ENCODE peak calls at places on chromosomes 7 and 10, in eight cellular contexts. One of them, this sample, is unnamed.

GRCh38 chr7:91846436-91846835 is 34.1 kb downstream of the MTERF1 start:
- DNase-seq in cardiac fibroblast: peak
- DNase-seq in bronchial epithelial cell: no peak
- DNase-seq in astrocyte: peak
- DNase-seq in A549: no peak
- DNase-seq in psoas muscle: no peak
- DNase-seq in fibroblast of lung: no peak
- DNase-seq in GM12865: no peak
- DNase-seq in this sample: peak

GRCh38 chr10:129548534-129549130 is 81.6 kb downstream of the MGMT start:
- DNase-seq in cardiac fibroblast: no peak
- DNase-seq in fibroblast of lung: no peak
- DNase-seq in A549: no peak
- DNase-seq in bronchial epithelial cell: no peak
- DNase-seq in GM12865: no peak
- DNase-seq in astrocyte: no peak
- DNase-seq in psoas muscle: no peak
- DNase-seq in this sample: no peak

GRCh38 chr7:80770061-80770460 is 131.6 kb downstream of the CD36 start:
- DNase-seq in fibroblast of lung: no peak
- DNase-seq in astrocyte: no peak
- DNase-seq in psoas muscle: no peak
- DNase-seq in GM12865: no peak
- DNase-seq in bronchial epithelial cell: no peak
- DNase-seq in A549: no peak
- DNase-seq in cardiac fibroblast: no peak
- DNase-seq in this sample: no peak

GRCh38 chr7:148348466-148348865 is 242.1 kb upstream of the C7orf33 start:
- DNase-seq in psoas muscle: no peak
- DNase-seq in A549: no peak
- DNase-seq in bronchial epithelial cell: no peak
- DNase-seq in cardiac fibroblast: no peak
- DNase-seq in fibroblast of lung: no peak
- DNase-seq in astrocyte: no peak
- DNase-seq in GM12865: no peak
- DNase-seq in this sample: no peak

GRCh38 chr10:32004161-32004591 is 52.0 kb downstream of the KIF5B start:
- DNase-seq in psoas muscle: peak
- DNase-seq in cardiac fibroblast: no peak
- DNase-seq in fibroblast of lung: peak
- DNase-seq in bronchial epithelial cell: no peak
- DNase-seq in GM12865: no peak
- DNase-seq in astrocyte: no peak
- DNase-seq in A549: no peak
- DNase-seq in this sample: no peak

GRCh38 chr10:117264776-117265175 is 23.9 kb downstream of the SLC18A2 start:
- DNase-seq in A549: no peak
- DNase-seq in fibroblast of lung: no peak
- DNase-seq in astrocyte: no peak
- DNase-seq in cardiac fibroblast: no peak
- DNase-seq in bronchial epithelial cell: no peak
- DNase-seq in GM12865: no peak
- DNase-seq in psoas muscle: no peak
- DNase-seq in this sample: no peak

GRCh38 chr7:28272461-28272877 is 91.9 kb upstream of the JAZF1 start:
- DNase-seq in bronchial epithelial cell: peak
- DNase-seq in A549: peak
- DNase-seq in psoas muscle: peak
- DNase-seq in astrocyte: peak
- DNase-seq in cardiac fibroblast: peak
- DNase-seq in GM12865: peak
- DNase-seq in fibroblast of lung: peak
- DNase-seq in this sample: peak

GRCh38 chr10:16854623-16855022 is 37.4 kb upstream of the RSU1 start:
- DNase-seq in GM12865: no peak
- DNase-seq in fibroblast of lung: peak
- DNase-seq in psoas muscle: no peak
- DNase-seq in A549: no peak
- DNase-seq in cardiac fibroblast: peak
- DNase-seq in bronchial epithelial cell: peak
- DNase-seq in astrocyte: peak
- DNase-seq in this sample: peak

GRCh38 chr7:23469961-23470250 is 385 bp downstream of the IGF2BP3 start:
- DNase-seq in A549: no peak
- DNase-seq in psoas muscle: no peak
- DNase-seq in astrocyte: no peak
- DNase-seq in bronchial epithelial cell: no peak
- DNase-seq in GM12865: no peak
- DNase-seq in fibroblast of lung: no peak
- DNase-seq in cardiac fibroblast: no peak
- DNase-seq in this sample: no peak

GRCh38 chr10:67017218-67017617 is 91.4 kb downstream of the LRRTM3 start:
- DNase-seq in A549: no peak
- DNase-seq in bronchial epithelial cell: no peak
- DNase-seq in astrocyte: peak
- DNase-seq in cardiac fibroblast: no peak
- DNase-seq in fibroblast of lung: no peak
- DNase-seq in psoas muscle: no peak
- DNase-seq in GM12865: no peak
- DNase-seq in this sample: no peak

DNA sequence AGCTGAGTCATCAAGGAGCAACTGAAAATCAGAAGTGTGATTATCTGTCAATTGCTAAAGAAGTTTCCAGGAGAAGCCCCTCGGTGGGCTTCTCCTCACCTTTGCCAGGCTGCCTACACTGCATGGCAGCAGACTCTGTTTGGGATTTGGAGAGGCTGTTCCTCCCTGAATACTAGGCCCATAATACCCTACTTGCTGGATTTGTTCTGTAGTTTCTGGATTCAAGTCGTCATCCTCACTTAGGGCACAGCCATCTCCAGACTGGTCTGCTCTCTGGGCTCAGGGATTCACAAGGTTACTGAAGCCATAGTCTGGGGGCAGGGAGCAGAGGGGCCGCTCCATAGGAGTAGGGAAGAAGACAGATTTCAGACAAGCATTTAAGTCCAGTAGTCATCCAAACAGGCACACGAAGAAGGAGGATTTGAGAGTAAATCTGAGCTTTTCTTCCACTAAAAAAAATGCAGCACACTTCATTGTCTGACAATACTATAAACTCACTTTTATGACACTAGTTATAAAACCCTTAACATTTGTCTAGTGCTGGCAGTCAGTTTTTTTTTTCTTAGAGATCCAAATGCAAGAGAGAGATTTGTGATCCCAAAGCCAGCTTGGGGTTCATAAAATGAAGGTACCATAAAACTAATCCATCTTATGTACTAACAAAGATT is 723.3 kb downstream of the GRID1 start:
- DNase-seq in GM12865: no peak
- DNase-seq in astrocyte: no peak
- DNase-seq in bronchial epithelial cell: no peak
- DNase-seq in A549: no peak
- DNase-seq in psoas muscle: no peak
- DNase-seq in cardiac fibroblast: no peak
- DNase-seq in fibroblast of lung: no peak
- DNase-seq in this sample: no peak
- TF ChIP-seq CTCF in GM12865: no peak
- TF ChIP-seq CTCF in astrocyte: no peak
- TF ChIP-seq CTCF in bronchial epithelial cell: no peak
- TF ChIP-seq CTCF in A549: no peak
- TF ChIP-seq CTCF in psoas muscle: no peak
- TF ChIP-seq CTCF in cardiac fibroblast: no peak
- TF ChIP-seq CTCF in fibroblast of lung: no peak
- TF ChIP-seq CTCF in this sample: no peak

GRCh38 chr10:13706175-13706574 is 119.4 kb downstream of the PRPF18 start:
- DNase-seq in fibroblast of lung: no peak
- DNase-seq in cardiac fibroblast: no peak
- DNase-seq in bronchial epithelial cell: no peak
- DNase-seq in GM12865: no peak
- DNase-seq in A549: no peak
- DNase-seq in psoas muscle: no peak
- DNase-seq in astrocyte: no peak
- DNase-seq in this sample: no peak

GRCh38 chr10:13704969-13705368 is 118.2 kb downstream of the PRPF18 start:
- DNase-seq in astrocyte: no peak
- DNase-seq in fibroblast of lung: no peak
- DNase-seq in A549: no peak
- DNase-seq in bronchial epithelial cell: no peak
- DNase-seq in psoas muscle: no peak
- DNase-seq in cardiac fibroblast: no peak
- DNase-seq in GM12865: no peak
- DNase-seq in this sample: no peak

GRCh38 chr10:13705526-13706169 is 118.9 kb downstream of the PRPF18 start:
- DNase-seq in cardiac fibroblast: peak
- DNase-seq in bronchial epithelial cell: no peak
- DNase-seq in astrocyte: no peak
- DNase-seq in psoas muscle: no peak
- DNase-seq in A549: no peak
- DNase-seq in GM12865: no peak
- DNase-seq in fibroblast of lung: peak
- DNase-seq in this sample: peak

GRCh38 chr10:13707156-13707881 is 120.6 kb downstream of the PRPF18 start:
- DNase-seq in A549: peak
- DNase-seq in fibroblast of lung: peak
- DNase-seq in astrocyte: peak
- DNase-seq in bronchial epithelial cell: peak
- DNase-seq in GM12865: peak
- DNase-seq in cardiac fibroblast: peak
- DNase-seq in psoas muscle: peak
- DNase-seq in this sample: peak

GRCh38 chr10:13706604-13707003 is 119.8 kb downstream of the PRPF18 start:
- DNase-seq in psoas muscle: no peak
- DNase-seq in fibroblast of lung: peak
- DNase-seq in cardiac fibroblast: no peak
- DNase-seq in GM12865: no peak
- DNase-seq in astrocyte: no peak
- DNase-seq in A549: no peak
- DNase-seq in bronchial epithelial cell: no peak
- DNase-seq in this sample: no peak
- H3K4me3 ChIP-seq in psoas muscle: peak
- H3K4me3 ChIP-seq in fibroblast of lung: peak
- H3K4me3 ChIP-seq in cardiac fibroblast: peak
- H3K4me3 ChIP-seq in GM12865: peak
- H3K4me3 ChIP-seq in astrocyte: peak
- H3K4me3 ChIP-seq in A549: peak
- H3K4me3 ChIP-seq in bronchial epithelial cell: peak
- H3K4me3 ChIP-seq in this sample: peak

GRCh38 chr10:115947104-115947503 is 325.9 kb downstream of the GFRA1 start:
- DNase-seq in cardiac fibroblast: peak
- DNase-seq in astrocyte: peak
- DNase-seq in psoas muscle: no peak
- DNase-seq in GM12865: no peak
- DNase-seq in A549: no peak
- DNase-seq in bronchial epithelial cell: no peak
- DNase-seq in fibroblast of lung: no peak
- DNase-seq in this sample: peak
- TF ChIP-seq CTCF in cardiac fibroblast: no peak
- TF ChIP-seq CTCF in astrocyte: no peak
- TF ChIP-seq CTCF in psoas muscle: no peak
- TF ChIP-seq CTCF in GM12865: no peak
- TF ChIP-seq CTCF in A549: no peak
- TF ChIP-seq CTCF in bronchial epithelial cell: no peak
- TF ChIP-seq CTCF in fibroblast of lung: no peak
- TF ChIP-seq CTCF in this sample: no peak

DNA sequence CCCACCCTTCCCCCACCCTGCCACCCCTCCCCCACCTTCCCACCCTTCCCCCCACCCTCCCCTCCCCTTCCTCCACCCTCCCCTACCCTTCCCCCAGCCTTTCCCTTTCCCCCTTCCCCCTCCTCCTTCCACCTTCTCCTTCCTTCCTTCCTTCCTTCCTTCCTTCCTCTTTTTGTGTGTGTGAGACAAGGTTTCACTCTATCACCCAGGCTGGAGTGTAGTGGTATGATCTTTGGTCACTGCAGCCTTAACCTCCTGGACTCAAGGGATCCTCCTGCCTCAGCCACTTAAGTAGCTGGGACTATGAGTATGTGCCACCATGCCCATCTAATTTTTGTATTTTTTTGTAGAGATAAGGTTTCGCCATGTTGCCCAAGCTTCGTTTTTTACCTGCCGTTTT is 35.2 kb downstream of the CYP17A1 start:
- DNase-seq in cardiac fibroblast: no peak
- DNase-seq in GM12865: peak
- DNase-seq in psoas muscle: no peak
- DNase-seq in fibroblast of lung: no peak
- DNase-seq in A549: no peak
- DNase-seq in astrocyte: no peak
- DNase-seq in bronchial epithelial cell: no peak
- DNase-seq in this sample: no peak
- H3K4me3 ChIP-seq in cardiac fibroblast: no peak
- H3K4me3 ChIP-seq in GM12865: no peak
- H3K4me3 ChIP-seq in psoas muscle: no peak
- H3K4me3 ChIP-seq in fibroblast of lung: no peak
- H3K4me3 ChIP-seq in A549: no peak
- H3K4me3 ChIP-seq in astrocyte: no peak
- H3K4me3 ChIP-seq in bronchial epithelial cell: no peak
- H3K4me3 ChIP-seq in this sample: no peak

GRCh38 chr10:46272863-46273415 is 13.9 kb upstream of the ANTXRL start:
- DNase-seq in astrocyte: no peak
- DNase-seq in fibroblast of lung: no peak
- DNase-seq in GM12865: no peak
- DNase-seq in A549: no peak
- DNase-seq in bronchial epithelial cell: no peak
- DNase-seq in psoas muscle: no peak
- DNase-seq in cardiac fibroblast: no peak
- DNase-seq in this sample: no peak

GRCh38 chr10:46270086-46270811 is 16.5 kb upstream of the ANTXRL start:
- DNase-seq in GM12865: no peak
- DNase-seq in astrocyte: no peak
- DNase-seq in bronchial epithelial cell: no peak
- DNase-seq in A549: no peak
- DNase-seq in fibroblast of lung: no peak
- DNase-seq in psoas muscle: no peak
- DNase-seq in cardiac fibroblast: no peak
- DNase-seq in this sample: no peak

GRCh38 chr10:46268076-46268881 is 18.5 kb upstream of the ANTXRL start:
- DNase-seq in fibroblast of lung: no peak
- DNase-seq in astrocyte: no peak
- DNase-seq in psoas muscle: no peak
- DNase-seq in A549: no peak
- DNase-seq in GM12865: peak
- DNase-seq in bronchial epithelial cell: no peak
- DNase-seq in cardiac fibroblast: no peak
- DNase-seq in this sample: no peak

GRCh38 chr10:46277840-46278239 is 9.0 kb upstream of the ANTXRL start:
- DNase-seq in GM12865: no peak
- DNase-seq in psoas muscle: no peak
- DNase-seq in cardiac fibroblast: no peak
- DNase-seq in astrocyte: no peak
- DNase-seq in bronchial epithelial cell: no peak
- DNase-seq in fibroblast of lung: no peak
- DNase-seq in A549: no peak
- DNase-seq in this sample: no peak

GRCh38 chr10:46273506-46274477 is 13.0 kb upstream of the ANTXRL start:
- DNase-seq in cardiac fibroblast: no peak
- DNase-seq in A549: no peak
- DNase-seq in astrocyte: no peak
- DNase-seq in psoas muscle: no peak
- DNase-seq in GM12865: no peak
- DNase-seq in fibroblast of lung: no peak
- DNase-seq in bronchial epithelial cell: no peak
- DNase-seq in this sample: no peak
- TF ChIP-seq CTCF in cardiac fibroblast: no peak
- TF ChIP-seq CTCF in A549: no peak
- TF ChIP-seq CTCF in astrocyte: no peak
- TF ChIP-seq CTCF in psoas muscle: no peak
- TF ChIP-seq CTCF in GM12865: no peak
- TF ChIP-seq CTCF in fibroblast of lung: no peak
- TF ChIP-seq CTCF in bronchial epithelial cell: no peak
- TF ChIP-seq CTCF in this sample: no peak